ENCODE peak calls at places on chromosomes 2 and 18, in four cellular contexts. I is K562, K is adrenal gland, D is HCT116. R is an unnamed sample.

GRCh38 chr2:79960035-79960725 is 344.4 kb downstream of the LRRTM1 start:
- DNase-seq in I (no peak), K (no peak), D (no peak), R (no peak)

GRCh38 chr2:54106631-54107454 is 8.6 kb upstream of the ACYP2 start:
- DNase-seq in I (peak; percentile 20), K (peak; percentile 60), D (peak; percentile 53), R (peak; percentile 69)

GRCh38 chr2:114286438-114286837 is 156.0 kb upstream of the DPP10 start:
- DNase-seq in I (no peak), K (no peak), D (no peak), R (no peak)

GRCh38 chr18:46672062-46672970 is 15.3 kb upstream of the LOXHD1 start:
- DNase-seq in I (no peak), K (no peak), D (no peak), R (no peak)

GRCh38 chr2:9797086-9797485 is 46.2 kb upstream of the TAF1B start:
- DNase-seq in I (no peak), K (no peak), D (no peak), R (no peak)

GRCh38 chr2:20561703-20562454 is 89.0 kb downstream of the HS1BP3 start:
- DNase-seq in I (peak; percentile 46), K (no peak), D (no peak), R (peak; percentile 58)

GRCh38 chr2:202690321-202690900 is 55.6 kb downstream of the FAM117B start:
- DNase-seq in I (no peak), K (no peak), D (no peak), R (peak; percentile 7)

GRCh38 chr2:240510513-240511210 is 47.1 kb downstream of the ANKMY1 start:
- DNase-seq in I (no peak), K (no peak), D (no peak), R (no peak)

GRCh38 chr2:47065771-47066380 is 89.2 kb downstream of the STPG4 start:
- DNase-seq in I (no peak), K (no peak), D (no peak), R (peak; percentile 71)

GRCh38 chr2:171889808-171890207 is 4.2 kb downstream of the SLC25A12 start:
- DNase-seq in I (no peak), K (no peak), D (no peak), R (no peak)

GRCh38 chr2:1617425-1618021 is 126.8 kb downstream of the PXDN start:
- DNase-seq in I (no peak), K (no peak), D (no peak), R (no peak)

GRCh38 chr2:16335606-16335930 is 330.1 kb downstream of the CYRIA start:
- DNase-seq in I (no peak), K (no peak), D (no peak), R (no peak)

GRCh38 chr18:69127844-69128486 is 272.7 kb upstream of the DOK6 start:
- DNase-seq in I (no peak), K (no peak), D (no peak), R (no peak)

GRCh38 chr2:21501344-21502027 is 377.7 kb downstream of the TDRD15 start:
- DNase-seq in I (no peak), K (no peak), D (no peak), R (no peak)

GRCh38 chr18:3219621-3220335 is at the start of gene MYOM1:
- DNase-seq in I (no peak), K (no peak), D (no peak), R (no peak)

GRCh38 chr2:134679740-134680139 is 39.1 kb downstream of the TMEM163 start:
- DNase-seq in I (peak; percentile 24), K (no peak), D (no peak), R (no peak)

GRCh38 chr2:131033786-131034121 is 59.5 kb downstream of the FAM168B start:
- DNase-seq in I (no peak), K (no peak), D (no peak), R (no peak)

GRCh38 chr2:184646177-184646576 is 47.8 kb downstream of the ZNF804A start:
- DNase-seq in I (no peak), K (no peak), D (no peak), R (no peak)

GRCh38 chr2:241816431-241817121 is 7.6 kb downstream of the NEU4 start:
- DNase-seq in I (no peak), K (no peak), D (no peak), R (no peak)

GRCh38 chr2:224938670-224939309 is 103.5 kb downstream of the DOCK10 start:
- DNase-seq in I (no peak), K (no peak), D (no peak), R (peak; percentile 94)

GRCh38 chr2:12716250-12717190 is at the start of gene TRIB2:
- DNase-seq in I (peak; percentile 96), K (peak; percentile 87), D (peak; percentile 61), R (peak; percentile 85)
- TF ChIP-seq POLR2A in I (peak; percentile 73), K (peak; percentile 84), D (no peak), R (peak; percentile 67)

GRCh38 chr2:160474891-160475795 is 18.5 kb downstream of the RBMS1 start:
- DNase-seq in I (no peak), K (no peak), D (no peak), R (no peak)

GRCh38 chr2:160473508-160474318 is 19.9 kb downstream of the RBMS1 start:
- DNase-seq in I (no peak), K (no peak), D (no peak), R (no peak)

GRCh38 chr2:160471950-160472349 is 21.7 kb downstream of the RBMS1 start:
- DNase-seq in I (no peak), K (no peak), D (no peak), R (no peak)

GRCh38 chr2:160472839-160473251 is 20.8 kb downstream of the RBMS1 start:
- DNase-seq in I (no peak), K (no peak), D (no peak), R (no peak)

DNA sequence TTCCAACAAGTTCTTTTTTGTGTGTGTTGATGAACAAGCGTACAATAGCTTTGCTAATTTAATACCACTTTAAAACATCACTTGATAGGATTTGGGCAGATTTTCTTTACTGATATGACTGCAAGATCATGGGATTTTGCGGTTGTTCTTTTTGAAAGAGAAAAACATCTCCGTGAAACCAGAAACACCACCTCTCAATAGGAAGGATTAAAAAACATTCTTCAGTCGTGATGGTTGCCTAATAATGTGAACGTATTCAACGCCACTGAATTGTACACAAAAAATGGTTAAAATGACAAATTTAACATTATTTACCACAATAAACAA is 19.3 kb downstream of the RBMS1 start:
- DNase-seq in I (no peak), K (no peak), D (no peak), R (no peak)
- H3K4me3 ChIP-seq in I (no peak overlapping the region), K (no peak overlapping the region), D (no peak overlapping the region), R (no peak overlapping the region)

GRCh38 chr2:104787298-104788065 is 66.4 kb upstream of the POU3F3 start:
- DNase-seq in I (no peak), K (no peak), D (no peak), R (no peak)

GRCh38 chr2:104784264-104784663 is 69.7 kb upstream of the POU3F3 start:
- DNase-seq in I (no peak), K (no peak), D (no peak), R (no peak)

GRCh38 chr2:104790100-104790811 is 63.7 kb upstream of the POU3F3 start:
- DNase-seq in I (no peak), K (no peak), D (no peak), R (no peak)

GRCh38 chr2:104788721-104789446 is 65.0 kb upstream of the POU3F3 start:
- DNase-seq in I (no peak), K (no peak), D (no peak), R (no peak)

DNA sequence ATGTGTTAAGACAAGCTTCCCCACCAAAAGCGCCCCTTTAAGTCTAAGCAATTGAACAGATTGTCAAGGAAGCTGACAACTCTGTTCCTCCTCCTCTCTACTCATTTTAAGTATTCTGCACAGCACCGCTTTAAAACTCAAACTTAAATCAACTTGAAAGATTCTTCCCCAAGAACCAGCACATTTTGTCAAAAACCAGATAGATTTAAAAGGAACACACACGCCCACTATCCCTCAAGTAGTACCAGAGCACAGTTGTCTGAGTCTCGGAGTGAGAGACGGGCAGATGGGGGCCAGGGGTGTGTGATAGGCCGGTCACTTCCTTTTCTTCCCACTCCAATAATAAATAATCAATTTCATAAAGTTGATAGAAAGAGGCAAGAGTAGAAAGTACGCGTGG is 67.7 kb upstream of the POU3F3 start:
- DNase-seq in I (no peak), K (no peak), D (no peak), R (no peak)
- H3K27me3 ChIP-seq in I (peaks cover 20% of the 10 kb centered on the region), K (no peaks in the 10 kb centered on the region), D (peaks cover 11% of the 10 kb centered on the region), R (no peaks in the 10 kb centered on the region)

DNA sequence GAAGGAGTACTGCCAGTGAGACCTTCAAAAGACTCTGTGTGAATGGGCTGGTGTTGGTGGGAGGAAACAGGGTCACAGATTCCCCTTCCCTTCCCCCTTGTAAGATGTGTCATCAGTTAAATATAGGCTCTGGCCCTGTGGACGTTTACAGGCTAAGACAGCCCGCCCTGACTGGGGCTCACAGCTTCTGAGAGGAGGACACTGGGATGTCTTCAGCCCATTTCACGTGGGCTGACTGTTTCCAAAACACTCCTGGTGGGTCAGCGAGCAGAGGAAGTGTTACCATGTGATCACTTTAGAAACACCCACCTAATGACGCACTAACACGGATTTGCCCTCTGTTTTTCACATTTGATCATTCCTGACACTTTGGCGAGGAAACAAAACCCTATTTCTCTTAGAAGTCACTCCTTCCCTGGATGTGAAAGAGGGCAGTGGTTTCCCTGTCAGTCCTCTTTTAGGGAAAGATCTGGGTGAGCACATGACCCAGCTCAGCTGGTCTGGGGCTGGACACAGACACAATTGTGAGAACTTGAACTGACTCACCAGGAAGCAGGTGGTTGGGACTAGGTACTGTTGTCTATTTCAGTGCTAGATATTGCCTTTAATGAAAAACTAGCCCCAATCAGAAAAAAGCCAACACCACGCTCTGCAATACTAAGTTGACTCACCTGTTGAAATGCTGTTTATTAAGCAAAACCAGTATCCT is 38.9 kb downstream of the BMP10 start:
- DNase-seq in I (peak; percentile 34), K (peak; percentile 87), D (no peak), R (peak; percentile 97)
- TF ChIP-seq POLR2A in I (peak; percentile 42), K (peak; percentile 30), D (no peak), R (peak; percentile 11)

GRCh38 chr2:68590702-68591101 is 52.7 kb upstream of the PROKR1 start:
- DNase-seq in I (no peak), K (no peak), D (no peak), R (no peak)
- H3K4me3 ChIP-seq in I (no peak overlapping the region), K (no peak overlapping the region), D (no peak overlapping the region), R (no peak overlapping the region)

DNA sequence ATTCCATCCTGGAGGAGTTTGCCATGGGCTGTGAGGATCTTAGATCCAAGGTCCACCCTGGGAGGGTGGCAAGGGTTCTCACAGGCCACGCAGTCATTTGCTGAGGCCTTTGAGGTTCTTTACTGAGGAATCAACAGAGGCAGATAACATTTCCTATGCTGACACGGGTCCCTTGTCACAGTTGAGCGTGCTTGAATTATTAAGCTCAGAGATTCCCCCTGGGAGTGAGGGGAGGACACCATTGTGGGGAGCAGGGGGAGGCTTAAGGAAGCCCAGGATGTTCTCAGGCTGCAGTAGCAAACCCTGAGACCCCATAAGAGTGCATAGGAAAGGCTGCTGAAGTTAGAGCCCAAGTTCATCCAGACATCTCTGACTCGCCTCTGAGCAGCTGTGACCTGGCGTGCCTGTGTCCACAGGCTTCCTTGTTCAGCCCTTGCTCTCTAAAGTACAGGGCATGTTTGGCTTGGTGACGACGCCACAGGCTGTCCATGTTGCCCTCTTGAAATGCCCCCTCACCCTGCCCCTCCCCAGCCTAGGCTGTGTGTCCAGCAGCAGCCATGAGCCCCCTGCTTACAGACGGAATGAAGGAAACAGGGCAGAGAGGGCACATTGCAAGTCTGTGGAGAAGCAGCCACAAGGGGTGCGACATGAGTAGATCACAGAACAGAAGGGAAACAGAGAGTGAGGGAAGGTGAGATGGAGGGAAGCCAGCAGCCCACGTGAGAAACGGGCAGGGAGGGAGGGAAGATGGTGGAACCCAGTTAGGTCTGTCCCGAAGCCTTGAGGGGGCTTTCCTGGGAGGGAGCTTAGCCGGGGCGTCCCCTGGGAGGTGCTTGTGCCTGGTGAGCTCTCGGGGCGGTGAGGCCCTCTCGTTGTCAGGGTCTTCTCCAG is 34.0 kb downstream of the NAPG start:
- DNase-seq in I (no peak), K (no peak), D (no peak), R (peak; percentile 33)
- H3K27me3 ChIP-seq in I (no peaks in the 10 kb centered on the region), K (no peaks in the 10 kb centered on the region), D (no peaks in the 10 kb centered on the region), R (no peaks in the 10 kb centered on the region)

R was measured in endothelial cell of umbilical vein.